ENCODE peak calls at places on chromosomes 11 and 22, in seven cellular contexts. W is left ventricle myocardium inferior; T is stimulated activated CD8-positive, alpha-beta memory T cell treated with anti-CD3 and anti-CD28 coated beads, Interleukin-4, amount 100 ng/mL, for 1 hour; B is upper lobe of right lung; E is GDM1; L is NCI-H1092 treated with DMSO at 0.1 percent for 48 hours; A is SK-N-DZ. Q is an unnamed sample.

GRCh38 chr11:43492701-43493100 is 134.0 kb downstream of the TTC17 start:
- DNase-seq in W (no peak), T (no peak), B (no peak), E (no peak), L (no peak), A (no peak), Q (no peak)

GRCh38 chr22:40782521-40782920 is 36.6 kb downstream of the SLC25A17 start:
- DNase-seq in W (no peak), T (no peak), B (no peak), E (no peak), L (no peak), A (no peak), Q (no peak)

GRCh38 chr22:42270512-42271190 is at the start of gene TCF20:
- DNase-seq in W (peak; percentile 79), T (peak; percentile 63), B (peak; percentile 89), E (peak; percentile 52), L (peak; percentile 81), A (peak; percentile 77), Q (peak; percentile 59)

GRCh38 chr11:36088234-36088975 is 144.5 kb downstream of the LDLRAD3 start:
- DNase-seq in W (no peak), T (no peak), B (no peak), E (no peak), L (no peak), A (no peak), Q (no peak)

GRCh38 chr11:10414181-10414580 is 40.9 kb upstream of the AMPD3 start:
- DNase-seq in W (no peak), T (no peak), B (no peak), E (peak; percentile 81), L (no peak), A (no peak), Q (no peak)

GRCh38 chr22:45928726-45929359 is 48.1 kb downstream of the WNT7B start:
- DNase-seq in W (no peak), T (no peak), B (no peak), E (no peak), L (no peak), A (no peak), Q (no peak)

GRCh38 chr11:120108154-120108784 is 29.6 kb downstream of the TRIM29 start:
- DNase-seq in W (peak; percentile 62), T (peak; percentile 21), B (peak; percentile 78), E (peak; percentile 2), L (peak; percentile 64), A (peak; percentile 31), Q (peak; percentile 19)

GRCh38 chr11:62269654-62270278 is at the start of gene SCGB2A2:
- DNase-seq in W (no peak), T (no peak), B (no peak), E (no peak), L (no peak), A (no peak), Q (no peak)

GRCh38 chr22:20919718-20920117 is 2.5 kb downstream of the CRKL start:
- DNase-seq in W (no peak), T (no peak), B (no peak), E (no peak), L (no peak), A (no peak), Q (no peak)

GRCh38 chr11:122393209-122393850 is 262.2 kb upstream of the UBASH3B start:
- DNase-seq in W (no peak), T (no peak), B (no peak), E (no peak), L (no peak), A (no peak), Q (no peak)

GRCh38 chr11:74018331-74019005 is 9.6 kb upstream of the UCP3 start:
- DNase-seq in W (peak; percentile 93), T (no peak), B (peak; percentile 95), E (no peak), L (no peak), A (no peak), Q (no peak)

GRCh38 chr22:17726561-17727243 is 47.6 kb downstream of the BID start:
- DNase-seq in W (no peak), T (no peak), B (no peak), E (peak; percentile 54), L (no peak), A (no peak), Q (no peak)

GRCh38 chr11:94728541-94728940 is 39.6 kb upstream of the AMOTL1 start:
- DNase-seq in W (no peak), T (no peak), B (no peak), E (no peak), L (no peak), A (no peak), Q (no peak)

GRCh38 chr11:2583605-2583958 is 116.2 kb downstream of the KCNQ1OT1 start:
- DNase-seq in W (peak; percentile 6), T (no peak), B (no peak), E (no peak), L (no peak), A (no peak), Q (peak; percentile 6)

GRCh38 chr11:914204-914603 is 3.6 kb upstream of the CHID1 start:
- DNase-seq in W (no peak), T (no peak), B (no peak), E (no peak), L (no peak), A (no peak), Q (no peak)

GRCh38 chr11:85257837-85258236 is 369.3 kb downstream of the DLG2 start:
- DNase-seq in W (no peak), T (no peak), B (no peak), E (no peak), L (no peak), A (no peak), Q (no peak)

GRCh38 chr11:98587884-98588283 is 432.9 kb upstream of the CNTN5 start:
- DNase-seq in W (no peak), T (no peak), B (no peak), E (no peak), L (no peak), A (no peak), Q (no peak)

GRCh38 chr22:33401291-33401690 is 343.1 kb upstream of the SYN3 start:
- DNase-seq in W (no peak), T (no peak), B (no peak), E (no peak), L (peak; percentile 18), A (no peak), Q (no peak)

GRCh38 chr11:1771273-1771672 is 7.5 kb upstream of the CTSD start:
- DNase-seq in W (no peak), T (no peak), B (no peak), E (no peak), L (no peak), A (no peak), Q (no peak)

Q was measured in central memory CD8-positive, alpha-beta T cell.